ENCODE peak calls at places on chromosomes 6 and 20, in four cellular contexts. One of them, this sample, is unnamed.

GRCh38 chr6:107657755-107658461 is 166.2 kb downstream of the SCML4 start:
- DNase-seq in WTC11: no peak
- DNase-seq in K562: no peak
- DNase-seq in SK-N-SH: peak
- DNase-seq in this sample: no peak

GRCh38 chr6:7077856-7078255 is 29.9 kb upstream of the RREB1 start:
- DNase-seq in WTC11: no peak
- DNase-seq in K562: no peak
- DNase-seq in SK-N-SH: no peak
- DNase-seq in this sample: no peak

GRCh38 chr20:7829776-7830175 is 110.5 kb downstream of the HAO1 start:
- DNase-seq in WTC11: no peak
- DNase-seq in K562: no peak
- DNase-seq in SK-N-SH: no peak
- DNase-seq in this sample: no peak

GRCh38 chr6:34508425-34508824 is 42.5 kb downstream of the PACSIN1 start:
- DNase-seq in WTC11: no peak
- DNase-seq in K562: no peak
- DNase-seq in SK-N-SH: no peak
- DNase-seq in this sample: no peak

GRCh38 chr6:143059616-143060353 is 904 bp upstream of the AIG1 start:
- DNase-seq in WTC11: no peak
- DNase-seq in K562: peak
- DNase-seq in SK-N-SH: peak
- DNase-seq in this sample: peak

GRCh38 chr6:24228681-24229255 is 102.8 kb downstream of the NRSN1 start:
- DNase-seq in WTC11: no peak
- DNase-seq in K562: no peak
- DNase-seq in SK-N-SH: no peak
- DNase-seq in this sample: peak

GRCh38 chr6:57432919-57433684 is 115.7 kb downstream of the PRIM2 start:
- DNase-seq in WTC11: no peak
- DNase-seq in K562: no peak
- DNase-seq in SK-N-SH: no peak
- DNase-seq in this sample: no peak

GRCh38 chr6:22290045-22290444 is 6.8 kb downstream of the PRL start:
- DNase-seq in WTC11: no peak
- DNase-seq in K562: no peak
- DNase-seq in SK-N-SH: no peak
- DNase-seq in this sample: no peak

GRCh38 chr6:54255881-54256280 is 52.4 kb upstream of the TINAG start:
- DNase-seq in WTC11: no peak
- DNase-seq in K562: no peak
- DNase-seq in SK-N-SH: no peak
- DNase-seq in this sample: no peak

GRCh38 chr20:23454816-23455215 is 2.1 kb upstream of the CST11 start:
- DNase-seq in WTC11: no peak
- DNase-seq in K562: no peak
- DNase-seq in SK-N-SH: no peak
- DNase-seq in this sample: no peak

GRCh38 chr20:3237958-3238615 is 903 bp downstream of the SLC4A11 start:
- DNase-seq in WTC11: peak
- DNase-seq in K562: no peak
- DNase-seq in SK-N-SH: peak
- DNase-seq in this sample: no peak

GRCh38 chr6:34472425-34472824 is 6.5 kb downstream of the PACSIN1 start:
- DNase-seq in WTC11: no peak
- DNase-seq in K562: no peak
- DNase-seq in SK-N-SH: no peak
- DNase-seq in this sample: no peak

GRCh38 chr6:80961166-80961565 is 791.3 kb downstream of the TENT5A start:
- DNase-seq in WTC11: no peak
- DNase-seq in K562: no peak
- DNase-seq in SK-N-SH: no peak
- DNase-seq in this sample: no peak

GRCh38 chr6:31467151-31467550 is 30.8 kb upstream of the MICB start:
- DNase-seq in WTC11: no peak
- DNase-seq in K562: peak
- DNase-seq in SK-N-SH: no peak
- DNase-seq in this sample: no peak

GRCh38 chr6:89970609-89971337 is 76.5 kb downstream of the GJA10 start:
- DNase-seq in WTC11: peak
- DNase-seq in K562: peak
- DNase-seq in SK-N-SH: peak
- DNase-seq in this sample: peak

GRCh38 chr6:80314531-80314930 is 208.1 kb downstream of the BCKDHB start:
- DNase-seq in WTC11: no peak
- DNase-seq in K562: no peak
- DNase-seq in SK-N-SH: no peak
- DNase-seq in this sample: no peak

GRCh38 chr6:30122515-30122914 is 9.6 kb upstream of the TRIM31 start:
- DNase-seq in WTC11: no peak
- DNase-seq in K562: no peak
- DNase-seq in SK-N-SH: no peak
- DNase-seq in this sample: no peak

GRCh38 chr6:101462576-101462975 is 69.1 kb downstream of the GRIK2 start:
- DNase-seq in WTC11: no peak
- DNase-seq in K562: no peak
- DNase-seq in SK-N-SH: peak
- DNase-seq in this sample: no peak

GRCh38 chr6:14658909-14659561 is 541.5 kb downstream of the CD83 start:
- DNase-seq in WTC11: no peak
- DNase-seq in K562: no peak
- DNase-seq in SK-N-SH: no peak
- DNase-seq in this sample: no peak

GRCh38 chr20:49392745-49393144 is 89.7 kb downstream of the KCNB1 start:
- DNase-seq in WTC11: no peak
- DNase-seq in K562: no peak
- DNase-seq in SK-N-SH: no peak
- DNase-seq in this sample: no peak

GRCh38 chr6:39003072-39003471 is 45.5 kb upstream of the GLP1R start:
- DNase-seq in WTC11: peak
- DNase-seq in K562: peak
- DNase-seq in SK-N-SH: no peak
- DNase-seq in this sample: no peak

GRCh38 chr6:150269857-150270223 is 99.0 kb upstream of the IYD start:
- DNase-seq in WTC11: no peak
- DNase-seq in K562: peak
- DNase-seq in SK-N-SH: no peak
- DNase-seq in this sample: peak

GRCh38 chr20:19233025-19233794 is 20.8 kb downstream of the SLC24A3 start:
- DNase-seq in WTC11: no peak
- DNase-seq in K562: no peak
- DNase-seq in SK-N-SH: no peak
- DNase-seq in this sample: no peak

GRCh38 chr6:121748376-121748775 is 312.9 kb downstream of the GJA1 start:
- DNase-seq in WTC11: no peak
- DNase-seq in K562: no peak
- DNase-seq in SK-N-SH: no peak
- DNase-seq in this sample: no peak

GRCh38 chr6:12223383-12223782 is 66.8 kb upstream of the EDN1 start:
- DNase-seq in WTC11: no peak
- DNase-seq in K562: no peak
- DNase-seq in SK-N-SH: no peak
- DNase-seq in this sample: no peak

GRCh38 chr6:72621243-72622093 is at the start of gene KCNQ5:
- DNase-seq in WTC11: peak
- DNase-seq in K562: peak
- DNase-seq in SK-N-SH: peak
- DNase-seq in this sample: no peak

GRCh38 chr6:2531426-2532208 is 219.1 kb downstream of the MYLK4 start:
- DNase-seq in WTC11: no peak
- DNase-seq in K562: no peak
- DNase-seq in SK-N-SH: no peak
- DNase-seq in this sample: no peak

GRCh38 chr6:31356216-31356945 is 598 bp downstream of the HLA-B start:
- DNase-seq in WTC11: no peak
- DNase-seq in K562: no peak
- DNase-seq in SK-N-SH: peak
- DNase-seq in this sample: no peak

GRCh38 chr20:9592419-9592818 is 78.0 kb downstream of the LAMP5 start:
- DNase-seq in WTC11: no peak
- DNase-seq in K562: no peak
- DNase-seq in SK-N-SH: no peak
- DNase-seq in this sample: no peak

GRCh38 chr6:74284266-74284665 is 588.3 kb downstream of the CD109 start:
- DNase-seq in WTC11: no peak
- DNase-seq in K562: no peak
- DNase-seq in SK-N-SH: no peak
- DNase-seq in this sample: no peak

DNA sequence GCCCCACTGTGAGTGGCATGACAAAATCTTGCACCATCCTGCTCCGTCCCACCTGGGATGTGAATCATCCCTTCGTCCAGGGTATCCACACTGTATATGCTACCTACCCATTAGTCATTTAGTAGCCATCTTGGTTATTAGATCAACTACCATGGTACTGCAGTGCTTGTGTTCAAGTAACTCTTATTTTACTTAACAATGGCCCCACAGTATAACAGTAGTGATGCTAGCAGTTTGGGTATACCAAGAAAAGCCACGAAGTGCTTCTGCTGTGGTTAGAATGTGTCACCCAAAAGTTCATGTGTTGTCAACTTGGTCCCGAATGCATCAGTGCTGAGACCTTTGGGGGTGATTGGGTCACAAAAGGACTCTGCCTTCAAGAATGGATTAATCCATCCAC is 11.7 kb downstream of the OSER1 start:
- DNase-seq in WTC11: no peak
- DNase-seq in K562: no peak
- DNase-seq in SK-N-SH: no peak
- DNase-seq in this sample: no peak
- TF ChIP-seq FOXJ3 in WTC11: no peak
- TF ChIP-seq FOXJ3 in K562: no peak
- TF ChIP-seq FOXJ3 in SK-N-SH: no peak
- TF ChIP-seq FOXJ3 in this sample: no peak

DNA sequence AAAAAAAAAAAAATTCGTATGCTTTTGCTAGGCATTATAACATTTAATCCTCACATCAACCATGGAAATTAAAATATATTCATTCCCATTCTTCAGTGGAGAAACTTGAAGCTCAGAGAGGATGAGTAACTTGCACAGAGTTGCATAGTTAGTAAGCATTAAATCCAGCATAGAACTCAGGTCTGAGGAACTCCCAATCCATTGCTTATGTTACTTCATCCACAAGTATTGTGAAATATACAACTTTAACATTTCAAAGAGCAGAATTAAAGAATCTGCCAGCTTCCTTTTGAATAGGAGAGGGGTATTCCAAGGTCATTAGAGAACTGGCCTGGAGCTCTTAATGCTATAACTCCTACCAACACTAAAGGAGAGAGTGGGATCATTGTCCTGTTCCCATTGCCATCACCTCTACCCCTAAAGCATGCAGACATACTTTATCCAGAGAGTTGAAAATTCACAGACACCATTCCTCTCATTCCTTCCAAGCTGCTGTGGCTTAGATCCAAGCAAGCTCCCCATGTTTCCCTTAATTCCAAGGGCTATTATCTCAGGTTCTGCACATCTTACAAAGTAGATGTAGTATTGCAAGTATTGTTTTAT is 91.9 kb downstream of the FLRT3 start:
- DNase-seq in WTC11: no peak
- DNase-seq in K562: no peak
- DNase-seq in SK-N-SH: no peak
- DNase-seq in this sample: no peak
- TF ChIP-seq FOXJ3 in WTC11: no peak
- TF ChIP-seq FOXJ3 in K562: no peak
- TF ChIP-seq FOXJ3 in SK-N-SH: no peak
- TF ChIP-seq FOXJ3 in this sample: no peak

GRCh38 chr20:17630151-17630805 is 51.8 kb downstream of the RRBP1 start:
- DNase-seq in WTC11: no peak
- DNase-seq in K562: no peak
- DNase-seq in SK-N-SH: no peak
- DNase-seq in this sample: no peak

GRCh38 chr20:17629678-17630089 is 52.4 kb downstream of the RRBP1 start:
- DNase-seq in WTC11: no peak
- DNase-seq in K562: no peak
- DNase-seq in SK-N-SH: no peak
- DNase-seq in this sample: no peak

GRCh38 chr20:17628101-17628841 is 53.8 kb downstream of the RRBP1 start:
- DNase-seq in WTC11: no peak
- DNase-seq in K562: no peak
- DNase-seq in SK-N-SH: no peak
- DNase-seq in this sample: no peak

GRCh38 chr20:17627101-17627950 is 54.7 kb downstream of the RRBP1 start:
- DNase-seq in WTC11: no peak
- DNase-seq in K562: no peak
- DNase-seq in SK-N-SH: no peak
- DNase-seq in this sample: no peak

DNA sequence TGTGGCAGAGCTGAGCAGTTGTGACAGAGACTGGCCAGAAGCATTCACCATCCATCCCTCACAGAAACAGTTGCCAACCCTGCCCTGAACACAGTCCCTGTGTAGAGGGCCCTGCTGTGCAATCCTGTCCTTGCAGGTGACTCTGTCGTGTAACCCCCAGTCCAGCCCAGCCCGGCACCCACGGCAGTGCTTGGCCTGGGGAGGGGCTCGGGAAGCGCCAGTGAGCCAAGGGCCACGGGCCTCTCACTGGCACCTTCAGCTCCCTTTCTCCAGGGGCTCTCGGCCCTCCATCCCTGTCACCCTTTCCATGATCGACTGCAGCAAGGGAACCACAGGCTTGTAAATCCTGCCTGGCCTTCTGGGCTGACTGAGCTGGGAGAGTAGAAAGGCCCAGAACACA is 53.0 kb downstream of the RRBP1 start:
- DNase-seq in WTC11: no peak
- DNase-seq in K562: no peak
- DNase-seq in SK-N-SH: no peak
- DNase-seq in this sample: no peak
- TF ChIP-seq FOXJ3 in WTC11: no peak
- TF ChIP-seq FOXJ3 in K562: no peak
- TF ChIP-seq FOXJ3 in SK-N-SH: no peak
- TF ChIP-seq FOXJ3 in this sample: no peak

GRCh38 chr20:34922654-34923381 is 32.8 kb downstream of the GSS start:
- DNase-seq in WTC11: no peak
- DNase-seq in K562: no peak
- DNase-seq in SK-N-SH: no peak
- DNase-seq in this sample: peak
- TF ChIP-seq FOXJ3 in WTC11: no peak
- TF ChIP-seq FOXJ3 in K562: no peak
- TF ChIP-seq FOXJ3 in SK-N-SH: no peak
- TF ChIP-seq FOXJ3 in this sample: no peak

DNA sequence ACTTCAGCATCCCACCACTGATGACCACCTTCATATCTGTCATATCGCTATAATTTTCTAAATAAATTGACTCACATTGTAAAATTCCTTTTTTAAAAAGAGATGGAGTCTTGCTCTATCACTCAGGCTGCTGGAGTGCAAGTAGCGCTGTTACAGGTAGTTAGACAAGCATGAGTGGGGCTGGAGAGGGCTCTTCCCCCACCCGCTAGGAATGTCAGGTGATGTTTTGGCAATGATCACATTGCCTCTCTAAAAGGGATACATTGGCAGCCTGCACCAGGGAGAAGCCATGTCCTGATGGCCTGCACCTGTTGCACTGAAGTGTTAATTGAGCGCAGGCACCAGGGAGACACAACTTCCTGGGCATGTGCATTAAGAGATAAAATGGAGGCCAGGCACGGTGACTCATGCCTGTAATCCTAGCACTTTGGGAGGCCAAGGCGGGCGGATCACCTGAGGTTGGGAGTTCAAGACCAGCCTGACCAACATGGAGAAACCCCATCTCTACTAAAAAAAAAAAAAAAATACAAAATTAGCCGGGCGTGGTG is 16.9 kb upstream of the SLC22A16 start:
- DNase-seq in WTC11: no peak
- DNase-seq in K562: no peak
- DNase-seq in SK-N-SH: no peak
- DNase-seq in this sample: no peak
- TF ChIP-seq FOXJ3 in WTC11: no peak
- TF ChIP-seq FOXJ3 in K562: no peak
- TF ChIP-seq FOXJ3 in SK-N-SH: no peak
- TF ChIP-seq FOXJ3 in this sample: no peak

This sample was measured in HepG2.